ENCODE peak calls at places on chromosomes 11 and 22, in nine cellular contexts. X, A, O, L, R, S, U, P and I are unnamed samples.

GRCh38 chr22:38872831-38873248 is 824 bp upstream of the CBX6 start:
- DNase-seq in X (peak), A (peak), O (peak), L (no peak), R (peak), S (peak), U (no peak), P (no peak), I (no peak)

GRCh38 chr11:75279273-75279672 is 38.7 kb downstream of the TPBGL start:
- DNase-seq in X (no peak), A (no peak), O (no peak), L (no peak), R (peak), S (no peak), U (no peak), P (no peak), I (no peak)

GRCh38 chr11:118437736-118438125 is 1.4 kb downstream of the KMT2A start:
- DNase-seq in X (no peak), A (peak), O (peak), L (peak), R (peak), S (peak), U (no peak), P (peak), I (no peak)

GRCh38 chr11:3802016-3802790 is 4.8 kb upstream of the NUP98 start:
- DNase-seq in X (peak), A (no peak), O (peak), L (no peak), R (no peak), S (no peak), U (no peak), P (no peak), I (no peak)

GRCh38 chr11:62431171-62431895 is 12.5 kb downstream of the SCGB1A1 start:
- DNase-seq in X (peak), A (no peak), O (peak), L (no peak), R (no peak), S (no peak), U (no peak), P (no peak), I (no peak)

GRCh38 chr11:2513441-2513840 is 68.6 kb downstream of the KCNQ1 start:
- DNase-seq in X (no peak), A (peak), O (no peak), L (no peak), R (no peak), S (no peak), U (no peak), P (no peak), I (no peak)

GRCh38 chr22:47172771-47173534 is 410.5 kb downstream of the TBC1D22A start:
- DNase-seq in X (no peak), A (no peak), O (no peak), L (no peak), R (no peak), S (no peak), U (no peak), P (no peak), I (no peak)

GRCh38 chr11:6705905-6706535 is 22.9 kb upstream of the MRPL17 start:
- DNase-seq in X (peak), A (no peak), O (peak), L (peak), R (peak), S (peak), U (peak), P (peak), I (no peak)

GRCh38 chr22:49886346-49887073 is 31.7 kb downstream of the ALG12 start:
- DNase-seq in X (no peak), A (no peak), O (no peak), L (no peak), R (no peak), S (no peak), U (no peak), P (no peak), I (no peak)

GRCh38 chr22:30701872-30702271 is 7.2 kb downstream of the OSBP2 start:
- DNase-seq in X (no peak), A (no peak), O (no peak), L (no peak), R (no peak), S (no peak), U (no peak), P (no peak), I (no peak)

GRCh38 chr11:79018371-79018849 is 422.4 kb downstream of the TENM4 start:
- DNase-seq in X (no peak), A (no peak), O (peak), L (no peak), R (no peak), S (no peak), U (no peak), P (no peak), I (no peak)

GRCh38 chr22:19022755-19023154 is 86.7 kb upstream of the PRODH start:
- DNase-seq in X (no peak), A (no peak), O (no peak), L (no peak), R (no peak), S (no peak), U (no peak), P (no peak), I (no peak)

GRCh38 chr11:43626798-43627197 is 53.7 kb upstream of the HSD17B12 start:
- DNase-seq in X (no peak), A (no peak), O (no peak), L (no peak), R (no peak), S (no peak), U (no peak), P (no peak), I (no peak)
- H3K27ac ChIP-seq in X (no peak), A (no peak), O (no peak), L (no peak), R (no peak), S (no peak), U (no peak), P (no peak), I (no peak)

GRCh38 chr11:92267968-92268367 is 43.4 kb downstream of the FAT3 start:
- DNase-seq in X (no peak), A (no peak), O (no peak), L (no peak), R (no peak), S (no peak), U (no peak), P (no peak), I (no peak)
- H3K27ac ChIP-seq in X (peak), A (no peak), O (peak), L (no peak), R (peak), S (no peak), U (no peak), P (no peak), I (no peak)

GRCh38 chr22:36873614-36874308 is 13.0 kb downstream of the NCF4 start:
- DNase-seq in X (peak), A (no peak), O (peak), L (peak), R (peak), S (peak), U (no peak), P (peak), I (peak)

GRCh38 chr22:36872084-36872483 is 11.3 kb downstream of the NCF4 start:
- DNase-seq in X (no peak), A (no peak), O (no peak), L (no peak), R (no peak), S (no peak), U (no peak), P (no peak), I (no peak)

GRCh38 chr22:36874309-36874696 is 13.5 kb downstream of the NCF4 start:
- DNase-seq in X (no peak), A (no peak), O (no peak), L (no peak), R (no peak), S (no peak), U (no peak), P (no peak), I (no peak)

GRCh38 chr22:36871669-36872081 is 10.9 kb downstream of the NCF4 start:
- DNase-seq in X (no peak), A (no peak), O (no peak), L (no peak), R (peak), S (no peak), U (no peak), P (no peak), I (no peak)

DNA sequence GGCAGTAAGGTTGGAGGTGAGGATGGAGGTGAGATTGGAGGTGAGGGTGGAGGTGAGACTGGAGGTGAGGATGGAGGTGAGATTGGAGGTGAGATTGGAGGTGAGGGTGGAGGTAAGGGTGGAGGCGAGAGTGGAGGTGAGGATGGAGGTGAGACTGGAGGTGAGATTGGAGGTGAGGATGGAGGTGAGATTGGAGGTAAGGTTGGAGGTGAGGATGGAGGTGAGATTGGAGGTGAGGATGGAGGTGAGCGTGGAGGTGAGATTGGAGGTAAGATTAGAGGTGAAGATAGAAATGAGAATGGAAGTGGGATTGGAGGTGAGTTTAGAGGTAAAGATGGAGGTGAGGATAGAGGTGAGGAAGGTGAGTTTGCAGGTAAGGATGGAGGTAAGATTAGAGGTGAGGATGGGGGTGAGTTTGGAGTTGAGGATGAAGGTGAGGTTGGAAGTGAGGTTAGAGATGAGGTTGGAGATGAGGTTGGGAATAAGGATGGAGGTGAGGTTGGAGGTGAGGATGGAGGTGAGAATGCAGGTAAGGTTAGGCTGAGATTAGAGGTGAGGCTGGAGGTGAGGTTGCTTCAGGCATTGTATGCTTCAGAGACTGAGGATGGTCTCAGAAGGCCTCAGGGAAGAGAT is 12.2 kb downstream of the NCF4 start:
- DNase-seq in X (no peak), A (no peak), O (no peak), L (no peak), R (no peak), S (no peak), U (no peak), P (no peak), I (no peak)
- H3K27ac ChIP-seq in X (no peak), A (no peak), O (no peak), L (no peak), R (no peak), S (no peak), U (no peak), P (peak), I (peak)

GRCh38 chr11:120270386-120270785 is 30.4 kb downstream of the POU2F3 start:
- DNase-seq in X (no peak), A (no peak), O (no peak), L (no peak), R (no peak), S (no peak), U (no peak), P (no peak), I (no peak)
- H3K27ac ChIP-seq in X (no peak), A (no peak), O (no peak), L (no peak), R (no peak), S (no peak), U (no peak), P (no peak), I (no peak)